ENCODE peak calls at places on chromosomes 11 and 22, in six cellular contexts. One of them, this sample, is unnamed. For H4K20me1 and H3F3A, the result is how much of the 10 kb centered on the place peaks cover.

GRCh38 chr11:109033627-109034340 is 368.9 kb downstream of the DDX10 start:
- DNase-seq in MM.1S: no peak
- DNase-seq in SK-N-SH: no peak
- DNase-seq in PC-3: peak
- DNase-seq in PC-9: no peak
- DNase-seq in neural progenitor cell: no peak
- DNase-seq in this sample: no peak

GRCh38 chr11:63882555-63883242 is 34.3 kb downstream of the RCOR2 start:
- DNase-seq in neural progenitor cell: peak
- DNase-seq in PC-3: no peak
- DNase-seq in MM.1S: no peak
- DNase-seq in SK-N-SH: peak
- DNase-seq in PC-9: no peak
- DNase-seq in this sample: peak

GRCh38 chr11:73463359-73463758 is 87.2 kb downstream of the RELT start:
- DNase-seq in SK-N-SH: no peak
- DNase-seq in PC-3: peak
- DNase-seq in PC-9: no peak
- DNase-seq in neural progenitor cell: no peak
- DNase-seq in MM.1S: no peak
- DNase-seq in this sample: no peak

GRCh38 chr11:17498058-17498457 is 21.4 kb upstream of the ABCC8 start:
- DNase-seq in MM.1S: peak
- DNase-seq in neural progenitor cell: no peak
- DNase-seq in PC-9: no peak
- DNase-seq in SK-N-SH: no peak
- DNase-seq in PC-3: no peak
- DNase-seq in this sample: peak

GRCh38 chr11:67311556-67312082 is 8.3 kb downstream of the SSH3 start:
- DNase-seq in SK-N-SH: no peak
- DNase-seq in MM.1S: no peak
- DNase-seq in neural progenitor cell: no peak
- DNase-seq in PC-3: no peak
- DNase-seq in PC-9: no peak
- DNase-seq in this sample: no peak

GRCh38 chr11:67270256-67271211 is 4.3 kb downstream of the GRK2 start:
- DNase-seq in SK-N-SH: no peak
- DNase-seq in PC-9: no peak
- DNase-seq in MM.1S: no peak
- DNase-seq in PC-3: no peak
- DNase-seq in neural progenitor cell: peak
- DNase-seq in this sample: peak

GRCh38 chr11:28729339-28729738 is 621.2 kb downstream of the METTL15 start:
- DNase-seq in PC-9: no peak
- DNase-seq in PC-3: no peak
- DNase-seq in MM.1S: no peak
- DNase-seq in SK-N-SH: no peak
- DNase-seq in neural progenitor cell: no peak
- DNase-seq in this sample: no peak

GRCh38 chr11:15863411-15863810 is 492.9 kb downstream of the SOX6 start:
- DNase-seq in PC-3: no peak
- DNase-seq in PC-9: no peak
- DNase-seq in SK-N-SH: no peak
- DNase-seq in MM.1S: no peak
- DNase-seq in neural progenitor cell: no peak
- DNase-seq in this sample: no peak

GRCh38 chr11:28521075-28521474 is 412.9 kb downstream of the METTL15 start:
- DNase-seq in PC-3: no peak
- DNase-seq in MM.1S: no peak
- DNase-seq in neural progenitor cell: no peak
- DNase-seq in PC-9: no peak
- DNase-seq in SK-N-SH: no peak
- DNase-seq in this sample: no peak

GRCh38 chr11:70410276-70410675 is 11.9 kb downstream of the CTTN start:
- DNase-seq in SK-N-SH: no peak
- DNase-seq in neural progenitor cell: no peak
- DNase-seq in MM.1S: no peak
- DNase-seq in PC-9: no peak
- DNase-seq in PC-3: no peak
- DNase-seq in this sample: no peak

GRCh38 chr11:61855939-61856730 is 28.0 kb downstream of the FADS2 start:
- DNase-seq in PC-3: no peak
- DNase-seq in MM.1S: no peak
- DNase-seq in neural progenitor cell: no peak
- DNase-seq in PC-9: no peak
- DNase-seq in SK-N-SH: no peak
- DNase-seq in this sample: no peak
- H4K20me1 ChIP-seq in PC-3: under half
- H4K20me1 ChIP-seq in MM.1S: under half
- H4K20me1 ChIP-seq in neural progenitor cell: under half
- H4K20me1 ChIP-seq in PC-9: under half
- H4K20me1 ChIP-seq in SK-N-SH: under half
- H4K20me1 ChIP-seq in this sample: under half

GRCh38 chr11:121741954-121742361 is 289.2 kb upstream of the SORL1-AS1 start:
- DNase-seq in MM.1S: no peak
- DNase-seq in neural progenitor cell: no peak
- DNase-seq in PC-9: no peak
- DNase-seq in PC-3: no peak
- DNase-seq in SK-N-SH: peak
- DNase-seq in this sample: no peak

GRCh38 chr11:121743285-121743684 is 290.5 kb upstream of the SORL1-AS1 start:
- DNase-seq in SK-N-SH: no peak
- DNase-seq in MM.1S: no peak
- DNase-seq in neural progenitor cell: no peak
- DNase-seq in PC-3: peak
- DNase-seq in PC-9: no peak
- DNase-seq in this sample: no peak

GRCh38 chr11:121740902-121741301 is 288.1 kb upstream of the SORL1-AS1 start:
- DNase-seq in neural progenitor cell: no peak
- DNase-seq in SK-N-SH: no peak
- DNase-seq in MM.1S: no peak
- DNase-seq in PC-9: no peak
- DNase-seq in PC-3: no peak
- DNase-seq in this sample: no peak

DNA sequence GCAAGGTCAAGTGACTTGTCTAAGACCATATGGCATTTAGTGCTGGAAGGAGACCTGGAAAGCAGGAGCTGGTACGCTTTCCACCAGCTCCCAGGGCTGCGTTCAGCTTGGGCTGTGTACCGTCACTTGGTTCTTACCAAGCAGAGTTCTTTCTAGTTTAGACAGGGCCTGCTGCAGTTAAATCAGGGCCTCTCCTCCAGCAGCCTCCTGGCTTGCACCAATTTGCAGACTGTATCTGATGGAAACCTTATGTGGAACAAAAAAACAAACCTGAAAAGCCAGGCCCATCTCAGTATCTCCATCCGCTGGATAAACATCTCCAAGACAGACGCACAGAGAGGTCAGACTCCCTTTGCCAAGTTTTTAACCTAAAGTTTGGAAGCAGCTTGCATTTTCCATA is 288.5 kb upstream of the SORL1-AS1 start:
- DNase-seq in MM.1S: no peak
- DNase-seq in PC-9: no peak
- DNase-seq in SK-N-SH: peak
- DNase-seq in neural progenitor cell: no peak
- DNase-seq in PC-3: no peak
- DNase-seq in this sample: no peak
- H3K4me3 ChIP-seq in MM.1S: no peak
- H3K4me3 ChIP-seq in PC-9: no peak
- H3K4me3 ChIP-seq in SK-N-SH: peak
- H3K4me3 ChIP-seq in neural progenitor cell: no peak
- H3K4me3 ChIP-seq in PC-3: no peak
- H3K4me3 ChIP-seq in this sample: no peak

GRCh38 chr11:102422817-102423725 is 29.5 kb downstream of the TMEM123 start:
- DNase-seq in SK-N-SH: no peak
- DNase-seq in MM.1S: no peak
- DNase-seq in neural progenitor cell: peak
- DNase-seq in PC-3: no peak
- DNase-seq in PC-9: no peak
- DNase-seq in this sample: no peak

GRCh38 chr11:102427068-102427467 is 25.5 kb downstream of the TMEM123 start:
- DNase-seq in PC-9: no peak
- DNase-seq in MM.1S: no peak
- DNase-seq in neural progenitor cell: no peak
- DNase-seq in SK-N-SH: no peak
- DNase-seq in PC-3: no peak
- DNase-seq in this sample: no peak

GRCh38 chr11:102426570-102426969 is 26.0 kb downstream of the TMEM123 start:
- DNase-seq in MM.1S: no peak
- DNase-seq in neural progenitor cell: no peak
- DNase-seq in SK-N-SH: no peak
- DNase-seq in PC-3: no peak
- DNase-seq in PC-9: no peak
- DNase-seq in this sample: no peak

GRCh38 chr11:102428696-102429095 is 23.9 kb downstream of the TMEM123 start:
- DNase-seq in PC-9: no peak
- DNase-seq in neural progenitor cell: no peak
- DNase-seq in SK-N-SH: no peak
- DNase-seq in MM.1S: no peak
- DNase-seq in PC-3: no peak
- DNase-seq in this sample: no peak

DNA sequence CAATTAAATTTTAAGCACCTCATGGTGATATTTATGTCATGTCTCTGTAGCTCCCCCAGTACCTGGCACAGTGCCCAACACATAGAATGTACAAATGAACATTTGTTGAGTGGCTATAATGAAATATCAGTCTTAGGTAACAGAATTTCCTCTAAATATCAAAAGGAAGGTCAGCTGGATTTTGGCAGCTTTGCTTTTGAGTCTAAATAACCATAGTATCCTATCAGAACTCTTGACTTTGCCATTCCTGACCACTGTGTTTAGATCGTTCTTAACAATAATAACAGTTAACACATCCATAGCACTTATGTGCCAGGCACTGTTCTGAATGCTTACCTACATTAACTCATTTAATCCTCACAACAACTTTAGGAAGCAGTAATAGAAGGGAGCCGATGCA is 26.6 kb downstream of the TMEM123 start:
- DNase-seq in PC-9: no peak
- DNase-seq in neural progenitor cell: no peak
- DNase-seq in PC-3: no peak
- DNase-seq in MM.1S: no peak
- DNase-seq in SK-N-SH: no peak
- DNase-seq in this sample: no peak
- H3F3A ChIP-seq in PC-9: under half
- H3F3A ChIP-seq in neural progenitor cell: under half
- H3F3A ChIP-seq in PC-3: under half
- H3F3A ChIP-seq in MM.1S: under half
- H3F3A ChIP-seq in SK-N-SH: under half
- H3F3A ChIP-seq in this sample: under half

GRCh38 chr11:78256962-78257361 is 68.2 kb downstream of the USP35 start:
- DNase-seq in PC-9: no peak
- DNase-seq in PC-3: no peak
- DNase-seq in neural progenitor cell: no peak
- DNase-seq in MM.1S: no peak
- DNase-seq in SK-N-SH: no peak
- DNase-seq in this sample: no peak

GRCh38 chr11:78254263-78254662 is 65.5 kb downstream of the USP35 start:
- DNase-seq in MM.1S: no peak
- DNase-seq in neural progenitor cell: no peak
- DNase-seq in PC-9: no peak
- DNase-seq in PC-3: no peak
- DNase-seq in SK-N-SH: no peak
- DNase-seq in this sample: no peak

GRCh38 chr11:78253797-78254196 is 65.1 kb downstream of the USP35 start:
- DNase-seq in neural progenitor cell: no peak
- DNase-seq in MM.1S: no peak
- DNase-seq in PC-3: peak
- DNase-seq in PC-9: no peak
- DNase-seq in SK-N-SH: no peak
- DNase-seq in this sample: no peak

GRCh38 chr11:78257654-78258053 is 68.9 kb downstream of the USP35 start:
- DNase-seq in neural progenitor cell: no peak
- DNase-seq in PC-9: no peak
- DNase-seq in SK-N-SH: no peak
- DNase-seq in MM.1S: no peak
- DNase-seq in PC-3: no peak
- DNase-seq in this sample: no peak

GRCh38 chr11:78255919-78256318 is 67.2 kb downstream of the USP35 start:
- DNase-seq in neural progenitor cell: no peak
- DNase-seq in SK-N-SH: no peak
- DNase-seq in PC-9: no peak
- DNase-seq in MM.1S: no peak
- DNase-seq in PC-3: no peak
- DNase-seq in this sample: no peak
- H4K20me1 ChIP-seq in neural progenitor cell: under half
- H4K20me1 ChIP-seq in SK-N-SH: under half
- H4K20me1 ChIP-seq in PC-9: under half
- H4K20me1 ChIP-seq in MM.1S: under half
- H4K20me1 ChIP-seq in PC-3: under half
- H4K20me1 ChIP-seq in this sample: under half

GRCh38 chr11:119583585-119583984 is 145.4 kb downstream of the NECTIN1 start:
- DNase-seq in PC-3: no peak
- DNase-seq in MM.1S: no peak
- DNase-seq in SK-N-SH: no peak
- DNase-seq in PC-9: no peak
- DNase-seq in neural progenitor cell: no peak
- DNase-seq in this sample: peak

GRCh38 chr11:119586181-119586580 is 142.8 kb downstream of the NECTIN1 start:
- DNase-seq in SK-N-SH: no peak
- DNase-seq in PC-9: no peak
- DNase-seq in MM.1S: no peak
- DNase-seq in PC-3: peak
- DNase-seq in neural progenitor cell: no peak
- DNase-seq in this sample: no peak

GRCh38 chr11:119585038-119585666 is 143.8 kb downstream of the NECTIN1 start:
- DNase-seq in MM.1S: no peak
- DNase-seq in PC-9: peak
- DNase-seq in SK-N-SH: peak
- DNase-seq in neural progenitor cell: peak
- DNase-seq in PC-3: peak
- DNase-seq in this sample: peak

GRCh38 chr11:119580751-119581150 is 148.2 kb downstream of the NECTIN1 start:
- DNase-seq in PC-3: no peak
- DNase-seq in neural progenitor cell: no peak
- DNase-seq in SK-N-SH: no peak
- DNase-seq in PC-9: no peak
- DNase-seq in MM.1S: no peak
- DNase-seq in this sample: no peak

GRCh38 chr11:119584193-119585037 is 144.6 kb downstream of the NECTIN1 start:
- DNase-seq in PC-3: peak
- DNase-seq in MM.1S: peak
- DNase-seq in neural progenitor cell: peak
- DNase-seq in PC-9: peak
- DNase-seq in SK-N-SH: peak
- DNase-seq in this sample: peak
- H3K4me3 ChIP-seq in PC-3: peak
- H3K4me3 ChIP-seq in MM.1S: peak
- H3K4me3 ChIP-seq in neural progenitor cell: peak
- H3K4me3 ChIP-seq in PC-9: peak
- H3K4me3 ChIP-seq in SK-N-SH: peak
- H3K4me3 ChIP-seq in this sample: peak

GRCh38 chr22:27136596-27136995 is 479.2 kb downstream of the MIAT start:
- DNase-seq in PC-3: no peak
- DNase-seq in MM.1S: no peak
- DNase-seq in SK-N-SH: no peak
- DNase-seq in neural progenitor cell: no peak
- DNase-seq in PC-9: no peak
- DNase-seq in this sample: no peak
- H3F3A ChIP-seq in PC-3: under half
- H3F3A ChIP-seq in MM.1S: under half
- H3F3A ChIP-seq in SK-N-SH: under half
- H3F3A ChIP-seq in neural progenitor cell: under half
- H3F3A ChIP-seq in PC-9: under half
- H3F3A ChIP-seq in this sample: under half